ENCODE peak calls at places on chromosomes 11 and 22, in seven cellular contexts. B, J, H, C, P, S and U are unnamed samples. For H3K4me1, the result is how much of the 10 kb centered on the place peaks cover.

GRCh38 chr11:112042161-112042960 is 17.2 kb downstream of the DLAT start:
- DNase-seq in B (no peak), J (no peak), H (peak), C (no peak), P (no peak), S (no peak), U (no peak)

GRCh38 chr22:23836281-23836680 is 2.5 kb downstream of the DERL3 start:
- DNase-seq in B (peak), J (no peak), H (no peak), C (no peak), P (no peak), S (no peak), U (no peak)

GRCh38 chr11:65476632-65477270 is 22.1 kb upstream of the MALAT1 start:
- DNase-seq in B (no peak), J (no peak), H (peak), C (no peak), P (no peak), S (no peak), U (no peak)

GRCh38 chr11:8097926-8098325 is 16.9 kb downstream of the TUB start:
- DNase-seq in B (no peak), J (peak), H (no peak), C (no peak), P (no peak), S (no peak), U (no peak)

GRCh38 chr11:113286001-113286400 is 28.4 kb upstream of the TTC12 start:
- DNase-seq in B (no peak), J (no peak), H (no peak), C (no peak), P (no peak), S (no peak), U (no peak)

GRCh38 chr11:44889266-44889665 is 61.4 kb downstream of the TP53I11 start:
- DNase-seq in B (no peak), J (no peak), H (no peak), C (no peak), P (no peak), S (no peak), U (no peak)

GRCh38 chr11:119571311-119571710 is 148.3 kb upstream of the THY1 start:
- DNase-seq in B (no peak), J (no peak), H (peak), C (no peak), P (no peak), S (no peak), U (no peak)

GRCh38 chr11:12642040-12642439 is 32.2 kb upstream of the TEAD1 start:
- DNase-seq in B (no peak), J (no peak), H (peak), C (no peak), P (no peak), S (no peak), U (no peak)

GRCh38 chr11:111629499-111629898 is 27.2 kb downstream of the SIK2 start:
- DNase-seq in B (no peak), J (no peak), H (no peak), C (no peak), P (no peak), S (no peak), U (no peak)

GRCh38 chr11:126548576-126549272 is 193.2 kb downstream of the ST3GAL4 start:
- DNase-seq in B (no peak), J (no peak), H (no peak), C (no peak), P (no peak), S (no peak), U (no peak)

GRCh38 chr22:49026476-49027121 is 801.1 kb downstream of the BRD1 start:
- DNase-seq in B (no peak), J (no peak), H (no peak), C (no peak), P (peak), S (no peak), U (no peak)

GRCh38 chr11:2811206-2812091 is 74.1 kb downstream of the CDKN1C start:
- DNase-seq in B (peak), J (no peak), H (no peak), C (peak), P (no peak), S (peak), U (no peak)

GRCh38 chr22:45506961-45507360 is 4.3 kb downstream of the FBLN1 start:
- DNase-seq in B (no peak), J (no peak), H (no peak), C (no peak), P (no peak), S (peak), U (no peak)
- H3K4me1 ChIP-seq in B (under half), J (under half), H (half or more), C (under half), P (under half), S (under half), U (under half)

GRCh38 chr11:33383920-33384209 is 126.7 kb downstream of the HIPK3 start:
- DNase-seq in B (no peak), J (no peak), H (no peak), C (no peak), P (no peak), S (no peak), U (no peak)
- H3K4me1 ChIP-seq in B (under half), J (under half), H (under half), C (under half), P (under half), S (under half), U (under half)

DNA sequence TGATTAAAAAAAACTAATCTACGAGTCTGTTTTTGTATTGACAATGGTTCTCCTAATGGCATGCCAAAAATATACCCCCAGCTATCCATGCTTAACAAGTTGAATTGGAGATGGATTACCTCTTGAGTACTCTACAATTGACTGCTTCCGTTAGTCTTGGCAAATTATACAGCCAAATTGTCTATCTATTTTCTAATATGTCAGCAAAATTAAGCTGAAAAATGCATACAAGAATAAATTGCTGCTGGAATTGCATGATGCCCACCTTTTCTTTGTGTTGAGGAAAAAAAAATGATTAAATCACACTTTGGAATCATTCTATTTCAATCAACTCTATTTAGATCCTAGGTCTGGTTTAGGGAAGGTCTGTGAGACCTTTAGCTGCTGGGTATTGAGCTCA is 91.8 kb downstream of the FAT3 start:
- DNase-seq in B (no peak), J (no peak), H (no peak), C (no peak), P (no peak), S (no peak), U (no peak)
- H3K4me1 ChIP-seq in B (under half), J (under half), H (under half), C (under half), P (under half), S (under half), U (under half)

GRCh38 chr11:82995276-82995675 is 76.4 kb downstream of the RAB30 start:
- DNase-seq in B (no peak), J (no peak), H (no peak), C (no peak), P (no peak), S (no peak), U (no peak)
- H3K4me1 ChIP-seq in B (under half), J (under half), H (under half), C (half or more), P (under half), S (under half), U (under half)

GRCh38 chr11:97269527-97269926 is 879.7 kb downstream of the JRKL start:
- DNase-seq in B (no peak), J (no peak), H (peak), C (no peak), P (no peak), S (no peak), U (peak)
- H3K4me1 ChIP-seq in B (under half), J (under half), H (under half), C (under half), P (under half), S (under half), U (under half)

DNA sequence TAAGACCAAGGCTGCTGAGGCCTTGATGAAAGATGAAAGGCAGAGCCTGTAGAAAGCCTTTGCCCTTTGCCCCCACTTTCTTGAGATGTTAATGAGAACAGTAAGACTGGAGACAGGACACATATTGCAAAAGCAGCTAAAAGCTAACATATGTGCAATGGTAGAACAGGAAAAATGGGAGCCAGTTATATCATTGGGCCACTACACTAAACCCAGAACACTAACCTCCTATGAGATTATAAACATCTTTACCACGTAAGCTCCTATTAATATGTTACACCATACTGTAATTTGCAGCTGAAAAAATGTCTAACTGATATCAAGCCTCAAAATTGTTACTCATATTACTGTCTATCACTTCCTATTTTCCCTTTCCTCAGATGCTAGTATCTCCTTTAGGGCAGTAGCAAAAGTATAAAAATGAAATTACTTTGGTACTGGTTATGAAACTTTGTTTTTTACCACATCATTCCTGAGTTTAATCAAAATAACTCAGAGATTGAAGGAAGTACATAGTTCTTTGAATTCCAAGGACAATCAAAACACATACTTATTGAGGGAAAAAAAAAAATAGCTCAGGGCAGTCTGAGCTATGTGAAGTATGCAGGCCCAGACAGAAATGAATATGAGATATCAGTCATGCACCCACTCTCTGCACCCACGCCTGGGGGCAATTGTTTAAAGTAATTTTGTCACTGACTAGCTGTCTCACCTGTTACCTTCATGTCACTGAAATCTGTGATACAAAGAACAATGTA is 9.1 kb downstream of the HPS5 start:
- DNase-seq in B (no peak), J (no peak), H (peak), C (no peak), P (no peak), S (no peak), U (no peak)
- H3K4me1 ChIP-seq in B (under half), J (under half), H (under half), C (under half), P (under half), S (under half), U (under half)

GRCh38 chr11:9573775-9574555 is 495 bp downstream of the WEE1 start:
- DNase-seq in B (no peak), J (no peak), H (no peak), C (peak), P (peak), S (peak), U (no peak)
- H3K4me1 ChIP-seq in B (under half), J (under half), H (under half), C (half or more), P (under half), S (under half), U (under half)

DNA sequence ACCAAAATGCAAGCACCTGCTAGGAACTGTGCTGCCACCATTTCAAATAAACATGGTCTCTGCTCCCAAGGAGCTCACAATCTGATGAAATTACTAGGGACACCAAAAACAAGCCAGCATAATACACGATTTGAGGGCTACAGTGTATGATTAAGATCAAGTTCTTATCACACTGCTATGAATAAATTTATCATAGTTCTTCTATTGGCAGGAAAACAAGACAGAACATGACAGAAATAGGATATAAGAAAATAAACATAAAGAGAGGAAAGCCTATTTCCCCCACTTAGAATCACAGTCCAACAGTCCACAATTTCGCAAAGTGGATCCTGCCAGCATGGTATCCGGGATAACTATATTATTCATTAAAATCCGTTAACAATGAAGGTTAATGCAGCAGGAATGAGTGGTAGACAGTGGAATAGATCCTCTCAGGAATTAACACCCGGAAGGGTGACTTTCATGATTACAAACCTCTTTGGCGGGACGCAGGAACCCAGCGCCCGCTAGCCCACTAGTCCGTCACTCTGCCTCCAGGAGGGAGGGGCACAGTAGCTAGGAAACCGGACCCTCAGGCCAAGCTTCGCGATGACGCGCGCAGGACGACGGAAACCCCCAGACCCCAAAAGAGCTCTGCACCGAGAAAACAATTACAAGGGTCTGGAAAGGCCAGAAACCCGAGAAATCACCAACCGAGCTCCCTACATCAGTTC is 665 bp downstream of the CCDC82 start:
- DNase-seq in B (no peak), J (no peak), H (peak), C (no peak), P (peak), S (no peak), U (no peak)
- H3K4me1 ChIP-seq in B (under half), J (under half), H (under half), C (under half), P (under half), S (under half), U (under half)

GRCh38 chr22:44206696-44207095 is 26.0 kb downstream of the PARVG start:
- DNase-seq in B (no peak), J (no peak), H (no peak), C (no peak), P (no peak), S (no peak), U (no peak)
- H3K4me1 ChIP-seq in B (under half), J (under half), H (under half), C (under half), P (under half), S (under half), U (under half)

DNA sequence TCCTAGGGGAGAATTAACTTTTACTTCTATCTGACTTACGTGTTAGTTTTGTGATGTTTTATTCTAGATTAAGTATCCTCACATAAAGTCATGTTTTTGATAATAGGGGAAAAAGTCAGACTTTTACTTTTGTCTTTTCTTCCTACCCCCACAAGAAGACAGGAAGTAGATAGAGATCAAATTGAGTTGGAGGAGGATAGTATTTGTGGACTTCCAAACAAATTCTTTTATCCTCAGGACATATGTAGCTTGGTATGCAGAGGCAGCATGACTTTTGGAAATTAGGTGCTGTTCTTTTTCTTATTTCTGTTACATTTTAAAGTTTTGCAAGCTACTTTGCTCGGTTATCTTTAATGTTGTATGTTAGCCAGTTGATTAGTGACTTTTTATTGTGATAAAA is 61.4 kb downstream of the MTMR3 start:
- DNase-seq in B (no peak), J (no peak), H (no peak), C (no peak), P (no peak), S (no peak), U (no peak)
- H3K4me1 ChIP-seq in B (under half), J (under half), H (under half), C (half or more), P (under half), S (under half), U (under half)